ENCODE peak calls at places on chromosomes 3 and 15, in five cellular contexts. One of them, this sample, is unnamed.

GRCh38 chr3:33174095-33174494 is 44.5 kb downstream of the SUSD5 start:
- DNase-seq in heart left ventricle: no peak
- DNase-seq in brain microvascular endothelial cell: no peak
- DNase-seq in SK-N-SH: no peak
- DNase-seq in fibroblast of pulmonary artery: no peak
- DNase-seq in this sample: no peak

GRCh38 chr3:122942937-122943827 is 84.4 kb downstream of the SEMA5B start:
- DNase-seq in heart left ventricle: peak; percentile 76
- DNase-seq in brain microvascular endothelial cell: peak; percentile 55
- DNase-seq in SK-N-SH: peak; percentile 91
- DNase-seq in fibroblast of pulmonary artery: peak; percentile 60
- DNase-seq in this sample: no peak

GRCh38 chr3:50165388-50166308 is 10.5 kb downstream of the SEMA3F start:
- DNase-seq in fibroblast of pulmonary artery: peak; percentile 51
- DNase-seq in heart left ventricle: no peak
- DNase-seq in SK-N-SH: no peak
- DNase-seq in brain microvascular endothelial cell: no peak
- DNase-seq in this sample: peak; percentile 40

GRCh38 chr3:94121161-94121560 is 58.3 kb downstream of the NSUN3 start:
- DNase-seq in SK-N-SH: no peak
- DNase-seq in brain microvascular endothelial cell: no peak
- DNase-seq in heart left ventricle: no peak
- DNase-seq in fibroblast of pulmonary artery: no peak
- DNase-seq in this sample: no peak

GRCh38 chr3:23938657-23939056 is 6.4 kb upstream of the NR1D2 start:
- DNase-seq in SK-N-SH: peak; percentile 42
- DNase-seq in heart left ventricle: no peak
- DNase-seq in brain microvascular endothelial cell: no peak
- DNase-seq in fibroblast of pulmonary artery: no peak
- DNase-seq in this sample: no peak

GRCh38 chr3:48369685-48370329 is 2.2 kb upstream of the FBXW12 start:
- DNase-seq in fibroblast of pulmonary artery: no peak
- DNase-seq in heart left ventricle: no peak
- DNase-seq in brain microvascular endothelial cell: no peak
- DNase-seq in SK-N-SH: no peak
- DNase-seq in this sample: no peak

GRCh38 chr3:181712505-181713299 is 977 bp downstream of the SOX2 start:
- DNase-seq in SK-N-SH: peak; percentile 63
- DNase-seq in brain microvascular endothelial cell: no peak
- DNase-seq in heart left ventricle: no peak
- DNase-seq in fibroblast of pulmonary artery: no peak
- DNase-seq in this sample: no peak

GRCh38 chr15:49238342-49238741 is 68.3 kb downstream of the GALK2 start:
- DNase-seq in SK-N-SH: peak; percentile 44
- DNase-seq in fibroblast of pulmonary artery: peak; percentile 90
- DNase-seq in brain microvascular endothelial cell: no peak
- DNase-seq in heart left ventricle: no peak
- DNase-seq in this sample: peak; percentile 49

GRCh38 chr3:43534676-43535075 is 87.1 kb downstream of the ANO10 start:
- DNase-seq in brain microvascular endothelial cell: no peak
- DNase-seq in heart left ventricle: no peak
- DNase-seq in fibroblast of pulmonary artery: no peak
- DNase-seq in SK-N-SH: no peak
- DNase-seq in this sample: no peak

GRCh38 chr15:82571722-82572222 is 31.5 kb upstream of the RPS17 start:
- DNase-seq in SK-N-SH: peak; percentile 80
- DNase-seq in brain microvascular endothelial cell: peak; percentile 47
- DNase-seq in fibroblast of pulmonary artery: peak; percentile 59
- DNase-seq in heart left ventricle: peak; percentile 73
- DNase-seq in this sample: peak; percentile 24

GRCh38 chr3:12829886-12830784 is 11.2 kb downstream of the RPL32 start:
- DNase-seq in heart left ventricle: no peak
- DNase-seq in fibroblast of pulmonary artery: no peak
- DNase-seq in SK-N-SH: peak; percentile 19
- DNase-seq in brain microvascular endothelial cell: no peak
- DNase-seq in this sample: no peak

GRCh38 chr3:3902156-3902555 is 102.9 kb downstream of the LRRN1 start:
- DNase-seq in brain microvascular endothelial cell: no peak
- DNase-seq in SK-N-SH: no peak
- DNase-seq in fibroblast of pulmonary artery: no peak
- DNase-seq in heart left ventricle: no peak
- DNase-seq in this sample: no peak

GRCh38 chr3:126256256-126256655 is 75.9 kb upstream of the ALDH1L1 start:
- DNase-seq in fibroblast of pulmonary artery: no peak
- DNase-seq in brain microvascular endothelial cell: no peak
- DNase-seq in heart left ventricle: no peak
- DNase-seq in SK-N-SH: no peak
- DNase-seq in this sample: no peak

GRCh38 chr3:17678116-17678741 is 64.2 kb downstream of the TBC1D5 start:
- DNase-seq in SK-N-SH: no peak
- DNase-seq in fibroblast of pulmonary artery: peak; percentile 48
- DNase-seq in brain microvascular endothelial cell: peak; percentile 72
- DNase-seq in heart left ventricle: no peak
- DNase-seq in this sample: no peak

GRCh38 chr3:42864321-42864950 is 11.2 kb downstream of the CYP8B1 start:
- DNase-seq in fibroblast of pulmonary artery: no peak
- DNase-seq in brain microvascular endothelial cell: no peak
- DNase-seq in SK-N-SH: no peak
- DNase-seq in heart left ventricle: no peak
- DNase-seq in this sample: no peak

GRCh38 chr3:106332884-106333283 is 464.1 kb upstream of the CBLB start:
- DNase-seq in heart left ventricle: no peak
- DNase-seq in brain microvascular endothelial cell: no peak
- DNase-seq in SK-N-SH: no peak
- DNase-seq in fibroblast of pulmonary artery: no peak
- DNase-seq in this sample: no peak

GRCh38 chr15:90249123-90249863 is at the start of gene TTLL13:
- DNase-seq in heart left ventricle: peak; percentile 99
- DNase-seq in fibroblast of pulmonary artery: peak; percentile 86
- DNase-seq in SK-N-SH: peak; percentile 96
- DNase-seq in brain microvascular endothelial cell: peak; percentile 71
- DNase-seq in this sample: peak; percentile 12

GRCh38 chr3:176798680-176799079 is 398.6 kb downstream of the TBL1XR1 start:
- DNase-seq in brain microvascular endothelial cell: no peak
- DNase-seq in heart left ventricle: no peak
- DNase-seq in SK-N-SH: no peak
- DNase-seq in fibroblast of pulmonary artery: no peak
- DNase-seq in this sample: no peak

GRCh38 chr15:65550681-65551098 is 20.4 kb downstream of the HACD3 start:
- DNase-seq in fibroblast of pulmonary artery: peak; percentile 25
- DNase-seq in brain microvascular endothelial cell: peak; percentile 49
- DNase-seq in SK-N-SH: no peak
- DNase-seq in heart left ventricle: no peak
- DNase-seq in this sample: peak; percentile 16

GRCh38 chr3:68648494-68648893 is 283.9 kb downstream of the TAFA4 start:
- DNase-seq in fibroblast of pulmonary artery: no peak
- DNase-seq in heart left ventricle: no peak
- DNase-seq in brain microvascular endothelial cell: no peak
- DNase-seq in SK-N-SH: no peak
- DNase-seq in this sample: no peak

GRCh38 chr3:64000446-64001055 is 22.7 kb downstream of the PSMD6 start:
- DNase-seq in SK-N-SH: no peak
- DNase-seq in brain microvascular endothelial cell: no peak
- DNase-seq in heart left ventricle: no peak
- DNase-seq in fibroblast of pulmonary artery: no peak
- DNase-seq in this sample: no peak

GRCh38 chr15:25739687-25740121 is 123.4 kb downstream of the ATP10A start:
- DNase-seq in SK-N-SH: peak; percentile 72
- DNase-seq in heart left ventricle: no peak
- DNase-seq in brain microvascular endothelial cell: peak; percentile 43
- DNase-seq in fibroblast of pulmonary artery: peak; percentile 42
- DNase-seq in this sample: no peak

GRCh38 chr3:6680119-6680806 is 180.7 kb upstream of the GRM7 start:
- DNase-seq in brain microvascular endothelial cell: no peak
- DNase-seq in heart left ventricle: no peak
- DNase-seq in fibroblast of pulmonary artery: no peak
- DNase-seq in SK-N-SH: no peak
- DNase-seq in this sample: no peak

GRCh38 chr15:42139596-42139995 is 16.8 kb downstream of the PLA2G4F start:
- DNase-seq in fibroblast of pulmonary artery: no peak
- DNase-seq in SK-N-SH: no peak
- DNase-seq in brain microvascular endothelial cell: no peak
- DNase-seq in heart left ventricle: no peak
- DNase-seq in this sample: no peak

GRCh38 chr3:32246079-32246675 is 7.7 kb downstream of the CMTM8 start:
- DNase-seq in brain microvascular endothelial cell: no peak
- DNase-seq in heart left ventricle: no peak
- DNase-seq in SK-N-SH: no peak
- DNase-seq in fibroblast of pulmonary artery: no peak
- DNase-seq in this sample: no peak

GRCh38 chr3:163916596-163917560 is 1161.4 kb downstream of the SI start:
- DNase-seq in heart left ventricle: no peak
- DNase-seq in SK-N-SH: peak; percentile 3
- DNase-seq in brain microvascular endothelial cell: no peak
- DNase-seq in fibroblast of pulmonary artery: no peak
- DNase-seq in this sample: no peak

GRCh38 chr15:66923438-66923881 is 141.9 kb upstream of the SMAD3 start:
- DNase-seq in heart left ventricle: no peak
- DNase-seq in fibroblast of pulmonary artery: no peak
- DNase-seq in SK-N-SH: peak; percentile 54
- DNase-seq in brain microvascular endothelial cell: no peak
- DNase-seq in this sample: no peak
- TF ChIP-seq CTCF in heart left ventricle: peak; percentile 45
- TF ChIP-seq CTCF in fibroblast of pulmonary artery: peak; percentile 22
- TF ChIP-seq CTCF in SK-N-SH: peak; percentile 53
- TF ChIP-seq CTCF in brain microvascular endothelial cell: peak; percentile 78
- TF ChIP-seq CTCF in this sample: peak; percentile 27

GRCh38 chr15:62874064-62874463 is 168.5 kb upstream of the TPM1 start:
- DNase-seq in brain microvascular endothelial cell: no peak
- DNase-seq in SK-N-SH: no peak
- DNase-seq in fibroblast of pulmonary artery: no peak
- DNase-seq in heart left ventricle: no peak
- DNase-seq in this sample: no peak

GRCh38 chr15:62877276-62877857 is 165.2 kb upstream of the TPM1 start:
- DNase-seq in heart left ventricle: no peak
- DNase-seq in fibroblast of pulmonary artery: no peak
- DNase-seq in brain microvascular endothelial cell: no peak
- DNase-seq in SK-N-SH: no peak
- DNase-seq in this sample: no peak

GRCh38 chr15:62875626-62876021 is 166.9 kb upstream of the TPM1 start:
- DNase-seq in brain microvascular endothelial cell: no peak
- DNase-seq in fibroblast of pulmonary artery: no peak
- DNase-seq in heart left ventricle: no peak
- DNase-seq in SK-N-SH: no peak
- DNase-seq in this sample: no peak

GRCh38 chr15:62873203-62873602 is 169.3 kb upstream of the TPM1 start:
- DNase-seq in heart left ventricle: no peak
- DNase-seq in brain microvascular endothelial cell: no peak
- DNase-seq in SK-N-SH: no peak
- DNase-seq in fibroblast of pulmonary artery: no peak
- DNase-seq in this sample: no peak

DNA sequence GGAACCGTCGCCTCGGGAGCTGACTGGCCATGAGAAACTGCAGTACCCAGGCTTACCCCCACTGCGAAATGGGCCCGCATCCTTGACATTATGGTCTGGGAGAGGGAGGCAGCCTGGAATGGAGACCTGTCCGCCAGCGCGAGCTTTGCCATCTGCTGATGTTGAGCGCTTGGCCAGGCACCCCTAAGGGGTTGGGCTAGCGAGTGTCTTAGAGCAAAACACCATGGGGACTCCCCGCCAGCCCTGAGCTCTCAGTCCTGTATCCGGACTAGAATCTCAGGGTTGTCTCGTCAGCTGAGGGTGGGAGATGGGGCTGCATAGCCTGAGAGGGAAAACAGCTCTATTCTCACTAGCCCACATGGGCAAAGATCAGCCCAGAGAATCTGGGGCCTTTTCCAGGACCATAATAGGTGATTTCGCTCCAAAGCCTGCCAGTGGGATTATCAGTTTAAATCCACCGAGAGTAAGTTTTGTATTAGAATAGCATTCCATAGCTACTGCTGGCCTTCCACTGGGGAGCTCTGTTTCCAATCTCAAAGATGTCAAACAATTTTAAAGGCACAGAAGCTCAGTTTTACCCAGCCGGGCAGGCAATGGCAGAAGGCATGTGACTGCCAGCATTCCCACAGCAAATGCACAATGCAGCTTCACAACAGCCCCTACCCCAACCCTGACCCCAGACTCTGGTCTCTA is 167.5 kb upstream of the TPM1 start:
- DNase-seq in fibroblast of pulmonary artery: no peak
- DNase-seq in brain microvascular endothelial cell: no peak
- DNase-seq in SK-N-SH: no peak
- DNase-seq in heart left ventricle: no peak
- DNase-seq in this sample: no peak
- H3K4me3 ChIP-seq in fibroblast of pulmonary artery: no peak overlapping the region
- H3K4me3 ChIP-seq in brain microvascular endothelial cell: no peak overlapping the region
- H3K4me3 ChIP-seq in SK-N-SH: no peak overlapping the region
- H3K4me3 ChIP-seq in heart left ventricle: no peak overlapping the region
- H3K4me3 ChIP-seq in this sample: no peak overlapping the region

DNA sequence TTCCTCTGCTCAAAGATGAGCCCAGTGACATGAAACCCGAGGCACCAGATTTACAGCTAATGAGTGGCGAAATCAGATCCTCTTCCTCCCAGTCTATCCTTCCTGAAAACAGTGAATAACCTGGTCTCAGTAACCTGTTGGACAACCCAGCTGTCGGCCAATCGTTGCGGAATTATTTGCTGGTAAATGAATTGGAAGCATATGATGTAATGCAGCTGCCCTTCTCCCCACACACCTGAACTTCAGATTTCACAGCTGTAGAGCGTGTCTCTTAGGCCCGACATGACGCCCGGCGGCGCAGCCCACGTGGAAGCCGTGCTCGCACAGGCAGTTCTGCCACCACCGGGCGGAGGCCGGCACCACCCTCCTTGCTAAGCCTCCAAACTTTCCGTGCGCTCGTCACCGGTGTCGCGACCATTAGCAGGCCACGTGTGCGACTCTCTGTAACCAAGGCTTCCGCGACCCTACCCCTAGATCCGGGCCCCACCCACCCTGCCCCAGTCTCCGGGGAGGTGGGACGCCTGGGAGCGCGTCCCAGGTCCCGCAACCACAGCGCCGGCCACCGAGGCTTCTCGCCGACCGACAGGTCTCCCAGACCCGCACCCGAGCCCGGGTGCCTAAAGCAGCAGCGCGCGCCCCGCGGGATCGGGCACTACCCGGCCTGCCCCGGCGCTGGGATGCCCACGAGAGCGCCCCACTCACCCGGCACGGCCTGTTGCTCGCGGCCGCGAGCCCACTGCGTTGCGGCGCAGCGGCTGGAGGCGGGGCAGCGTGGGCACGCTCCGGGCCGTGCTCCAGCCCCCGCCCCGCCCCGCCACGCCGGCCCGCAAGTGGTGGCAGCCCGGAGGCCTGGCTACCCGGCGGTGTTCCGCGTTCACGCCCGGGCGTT is at the start of gene RIOX2:
- DNase-seq in SK-N-SH: peak; percentile 90
- DNase-seq in fibroblast of pulmonary artery: peak; percentile 66
- DNase-seq in heart left ventricle: peak; percentile 80
- DNase-seq in brain microvascular endothelial cell: peak; percentile 61
- DNase-seq in this sample: no peak
- TF ChIP-seq CTCF in SK-N-SH: no peak
- TF ChIP-seq CTCF in fibroblast of pulmonary artery: no peak
- TF ChIP-seq CTCF in heart left ventricle: peak; percentile 31
- TF ChIP-seq CTCF in brain microvascular endothelial cell: peak; percentile 23
- TF ChIP-seq CTCF in this sample: peak; percentile 15

DNA sequence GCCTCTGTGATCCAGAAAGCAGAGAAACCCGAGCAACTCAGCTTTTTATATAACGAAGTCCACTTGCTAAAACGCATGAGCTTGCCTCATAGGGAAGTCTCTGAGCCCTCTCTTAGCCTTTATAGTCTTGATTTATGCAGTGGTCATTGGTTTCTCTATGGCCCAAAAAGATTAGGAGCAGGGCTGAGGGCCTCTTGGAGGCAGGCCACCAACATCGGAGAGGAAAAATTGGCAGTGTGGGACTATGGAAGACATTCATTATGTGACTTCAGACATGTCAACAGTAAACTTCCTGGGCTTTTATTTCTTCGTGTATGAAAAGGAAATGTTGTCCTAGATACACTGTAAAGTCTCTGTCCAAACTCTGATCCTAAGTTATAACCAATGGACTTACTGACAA is 13.5 kb downstream of the RAB8B start:
- DNase-seq in heart left ventricle: no peak
- DNase-seq in fibroblast of pulmonary artery: no peak
- DNase-seq in SK-N-SH: no peak
- DNase-seq in brain microvascular endothelial cell: no peak
- DNase-seq in this sample: no peak
- H3K4me3 ChIP-seq in heart left ventricle: no peak overlapping the region
- H3K4me3 ChIP-seq in fibroblast of pulmonary artery: no peak overlapping the region
- H3K4me3 ChIP-seq in SK-N-SH: no peak overlapping the region
- H3K4me3 ChIP-seq in brain microvascular endothelial cell: no peak overlapping the region
- H3K4me3 ChIP-seq in this sample: no peak overlapping the region